ENCODE peak calls at places on chromosomes 1 and 21, in seven cellular contexts. O, U, D, S, J, V and L are unnamed samples.

GRCh38 chr1:24255226-24255625 is 63.9 kb upstream of the GRHL3 start:
- DNase-seq in V (no peak), J (no peak), O (no peak), U (no peak), D (no peak), S (no peak), L (no peak)

GRCh38 chr21:43306911-43307676 is 119.8 kb downstream of the SIK1 start:
- DNase-seq in O (peak; percentile 69), J (peak; percentile 49), D (no peak), S (no peak), V (no peak), U (peak; percentile 76), L (no peak)

GRCh38 chr1:165129568-165130164 is 226.8 kb downstream of the LMX1A start:
- DNase-seq in D (peak; percentile 55), U (peak; percentile 63), S (peak; percentile 89), V (no peak), O (peak; percentile 68), J (no peak), L (no peak)

GRCh38 chr21:17428484-17428869 is 84.4 kb upstream of the CXADR start:
- DNase-seq in J (no peak), U (no peak), V (no peak), S (no peak), D (no peak), O (no peak), L (no peak)

GRCh38 chr1:6052543-6053205 is 7.0 kb downstream of the KCNAB2 start:
- DNase-seq in V (no peak), D (peak; percentile 52), O (peak; percentile 63), U (peak; percentile 54), S (peak; percentile 71), J (peak; percentile 73), L (peak; percentile 49)

GRCh38 chr1:184636156-184636448 is 118.6 kb downstream of the EDEM3 start:
- DNase-seq in O (no peak), U (no peak), S (no peak), J (no peak), V (no peak), D (no peak), L (no peak)

GRCh38 chr1:32651461-32652073 is 559 bp downstream of the RBBP4 start:
- DNase-seq in J (no peak), D (no peak), V (no peak), O (no peak), S (no peak), U (no peak), L (no peak)

GRCh38 chr1:56188216-56188615 is 391.1 kb downstream of the PLPP3 start:
- DNase-seq in V (no peak), O (peak; percentile 27), S (no peak), J (no peak), U (no peak), D (no peak), L (no peak)

GRCh38 chr1:211305044-211305443 is 21.6 kb upstream of the TRAF5 start:
- DNase-seq in D (no peak), O (no peak), V (no peak), U (no peak), J (no peak), S (no peak), L (no peak)

GRCh38 chr1:13764533-13764932 is 64.5 kb downstream of the PRDM2 start:
- DNase-seq in U (no peak), O (no peak), J (no peak), S (no peak), V (no peak), D (no peak), L (no peak)

GRCh38 chr1:165773324-165773965 is 4.8 kb upstream of the TMCO1 start:
- DNase-seq in V (no peak), S (no peak), J (no peak), U (no peak), D (no peak), O (no peak), L (no peak)

GRCh38 chr1:209305221-209305954 is 278.1 kb upstream of the CAMK1G start:
- DNase-seq in U (no peak), O (no peak), J (no peak), V (no peak), S (no peak), D (no peak), L (no peak)
- H3K27me3 ChIP-seq in U (no peaks in the 10 kb centered on the region), O (no peaks in the 10 kb centered on the region), J (no peaks in the 10 kb centered on the region), V (no peaks in the 10 kb centered on the region), S (no peaks in the 10 kb centered on the region), D (no peaks in the 10 kb centered on the region), L (no peaks in the 10 kb centered on the region)

GRCh38 chr1:235011599-235012435 is 116.8 kb downstream of the TOMM20 start:
- DNase-seq in V (peak; percentile 99), D (peak; percentile 50), U (peak; percentile 74), O (peak; percentile 68), S (no peak), J (no peak), L (peak; percentile 86)
- H3K27ac ChIP-seq in V (peak overlapping the region; percentile 91), D (peak overlapping the region; percentile 49), U (peak overlapping the region; percentile 55), O (peak overlapping the region; percentile 77), S (no peak overlapping the region), J (no peak overlapping the region), L (peak overlapping the region; percentile 89)

GRCh38 chr1:145959333-145959732 is 1.5 kb upstream of the LIX1L start:
- DNase-seq in V (no peak), U (no peak), S (no peak), J (no peak), D (no peak), O (no peak), L (no peak)
- H3K27me3 ChIP-seq in V (no peaks in the 10 kb centered on the region), U (peaks cover 36% of the 10 kb centered on the region), S (peaks cover 45% of the 10 kb centered on the region), J (no peaks in the 10 kb centered on the region), D (peaks cover 25% of the 10 kb centered on the region), O (no peaks in the 10 kb centered on the region), L (no peaks in the 10 kb centered on the region)

GRCh38 chr1:233916706-233917105 is 12.2 kb downstream of the SLC35F3 start:
- DNase-seq in J (no peak), V (no peak), S (no peak), D (no peak), O (no peak), U (no peak), L (no peak)
- H3K27ac ChIP-seq in J (no peak overlapping the region), V (no peak overlapping the region), S (no peak overlapping the region), D (no peak overlapping the region), O (no peak overlapping the region), U (no peak overlapping the region), L (no peak overlapping the region)

DNA sequence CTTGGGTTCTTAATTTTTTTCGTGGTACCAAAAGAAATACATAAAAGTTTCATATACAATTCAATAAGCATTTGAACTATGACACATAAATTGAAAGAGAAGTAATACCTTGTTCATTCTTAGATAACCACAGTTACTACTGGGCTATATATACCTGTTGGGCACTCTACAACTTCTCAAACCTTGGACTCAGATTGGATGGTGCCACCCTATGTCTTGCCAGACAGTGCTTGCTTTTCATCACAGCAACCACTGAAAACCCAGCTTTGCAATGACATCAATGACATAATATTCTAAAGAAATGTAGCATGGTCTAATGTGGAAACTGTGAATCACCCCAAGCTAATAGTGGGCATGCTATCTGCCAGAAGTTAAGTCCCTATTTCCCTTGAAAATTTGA is 62.8 kb upstream of the DPH5 start:
- DNase-seq in U (no peak), V (no peak), O (no peak), J (no peak), S (no peak), D (no peak), L (no peak)
- H3K27me3 ChIP-seq in U (no peaks in the 10 kb centered on the region), V (no peaks in the 10 kb centered on the region), O (no peaks in the 10 kb centered on the region), J (peaks cover 2% of the 10 kb centered on the region), S (no peaks in the 10 kb centered on the region), D (no peaks in the 10 kb centered on the region), L (no peaks in the 10 kb centered on the region)

GRCh38 chr1:22597301-22597965 is 34.1 kb downstream of the EPHA8 start:
- DNase-seq in D (no peak), S (no peak), V (no peak), J (no peak), O (no peak), U (no peak), L (no peak)
- H3K27ac ChIP-seq in D (no peak overlapping the region), S (no peak overlapping the region), V (no peak overlapping the region), J (no peak overlapping the region), O (no peak overlapping the region), U (no peak overlapping the region), L (no peak overlapping the region)